ENCODE peak calls at places on chromosome 13, in four cellular contexts. K is K562, A is SK-N-SH, X is GM12878. W is an unnamed sample.

GRCh38 chr13:106100261-106100919 is 435.1 kb downstream of the EFNB2 start:
- DNase-seq in K (no peak), X (no peak), A (no peak), W (peak; percentile 72)

GRCh38 chr13:72839831-72840426 is 58.0 kb downstream of the PIBF1 start:
- DNase-seq in A (peak; percentile 56), K (peak; percentile 32), X (peak; percentile 3), W (no peak)

GRCh38 chr13:95128045-95128643 is 173.1 kb downstream of the ABCC4 start:
- DNase-seq in K (no peak), A (no peak), X (no peak), W (no peak)

GRCh38 chr13:41122838-41123237 is 9.8 kb downstream of the KBTBD6 start:
- DNase-seq in K (no peak), A (no peak), X (no peak), W (no peak)

GRCh38 chr13:95343944-95344343 is 42.7 kb upstream of the ABCC4 start:
- DNase-seq in K (no peak), A (no peak), X (no peak), W (no peak)

GRCh38 chr13:28602580-28602979 is 56.4 kb upstream of the POMP start:
- DNase-seq in X (no peak), K (no peak), A (no peak), W (no peak)

GRCh38 chr13:55007681-55008080 is 1979.1 kb downstream of the OLFM4 start:
- DNase-seq in X (no peak), K (no peak), A (no peak), W (no peak)

GRCh38 chr13:42959615-42960014 is 32.4 kb downstream of the EPSTI1 start:
- DNase-seq in A (no peak), K (no peak), X (no peak), W (no peak)

GRCh38 chr13:91297503-91297902 is 50.0 kb upstream of the MIR17HG start:
- DNase-seq in K (no peak), A (no peak), X (no peak), W (no peak)

GRCh38 chr13:112770504-112770903 is 80.7 kb downstream of the ATP11A start:
- DNase-seq in K (no peak), X (no peak), A (no peak), W (no peak)

GRCh38 chr13:51326782-51327181 is 12.7 kb upstream of the SERPINE3 start:
- DNase-seq in K (no peak), X (no peak), A (no peak), W (no peak)

GRCh38 chr13:51325837-51326236 is 13.7 kb upstream of the SERPINE3 start:
- DNase-seq in A (no peak), X (no peak), K (no peak), W (no peak)

GRCh38 chr13:51323824-51324511 is 15.5 kb upstream of the SERPINE3 start:
- DNase-seq in K (no peak), X (no peak), A (no peak), W (no peak)

GRCh38 chr13:51322826-51323225 is 16.7 kb upstream of the SERPINE3 start:
- DNase-seq in A (no peak), K (no peak), X (no peak), W (no peak)

DNA sequence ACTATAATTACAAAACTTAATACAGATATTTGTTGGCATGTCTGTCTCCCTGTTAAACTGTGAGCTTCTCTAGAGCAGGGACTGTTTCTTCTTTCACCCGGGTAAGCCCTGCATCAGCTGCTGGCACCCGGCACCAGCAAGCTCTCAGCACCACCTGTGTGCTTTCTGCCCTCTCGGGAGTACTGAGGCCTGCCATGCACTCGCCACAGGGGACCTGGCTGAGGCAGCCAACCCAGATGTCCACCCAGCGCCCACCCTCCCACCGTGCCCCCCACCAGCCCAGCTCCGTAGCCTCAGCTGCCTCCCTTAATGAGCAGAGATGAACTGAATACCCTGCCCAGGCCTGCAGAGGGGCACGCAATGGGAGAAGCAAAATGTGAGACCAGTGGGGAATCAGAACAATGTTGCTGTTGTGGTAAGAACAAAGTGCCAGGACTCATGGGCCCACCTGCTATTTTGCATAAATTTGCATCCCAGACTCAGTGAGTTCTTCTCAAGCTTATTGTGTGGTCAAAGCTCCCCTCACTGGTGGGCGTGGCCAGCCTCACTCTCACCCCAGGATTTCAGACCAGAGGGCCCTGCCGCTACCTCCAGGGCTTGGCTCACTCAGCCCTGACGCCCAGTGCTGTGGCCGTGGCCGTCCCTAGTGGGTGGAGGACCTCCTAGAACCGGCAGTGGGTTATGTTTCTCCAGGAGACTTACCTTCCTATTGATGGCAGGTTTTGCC is 14.6 kb upstream of the SERPINE3 start:
- DNase-seq in A (no peak), K (no peak), X (no peak), W (no peak)
- TF ChIP-seq NRF1 in A (no peak), K (no peak), X (no peak), W (no peak)

GRCh38 chr13:34035676-34036325 is 217.9 kb downstream of the RFC3 start:
- DNase-seq in X (no peak), K (no peak), A (no peak), W (no peak)
- TF ChIP-seq NRF1 in X (no peak), K (no peak), A (no peak), W (no peak)

GRCh38 chr13:102089722-102090121 is 312.1 kb downstream of the FGF14 start:
- DNase-seq in X (no peak), A (no peak), K (no peak), W (no peak)

GRCh38 chr13:102089177-102089576 is 312.7 kb downstream of the FGF14 start:
- DNase-seq in A (no peak), K (no peak), X (no peak), W (no peak)

GRCh38 chr13:102090532-102090931 is 311.3 kb downstream of the FGF14 start:
- DNase-seq in X (no peak), K (no peak), A (no peak), W (no peak)

DNA sequence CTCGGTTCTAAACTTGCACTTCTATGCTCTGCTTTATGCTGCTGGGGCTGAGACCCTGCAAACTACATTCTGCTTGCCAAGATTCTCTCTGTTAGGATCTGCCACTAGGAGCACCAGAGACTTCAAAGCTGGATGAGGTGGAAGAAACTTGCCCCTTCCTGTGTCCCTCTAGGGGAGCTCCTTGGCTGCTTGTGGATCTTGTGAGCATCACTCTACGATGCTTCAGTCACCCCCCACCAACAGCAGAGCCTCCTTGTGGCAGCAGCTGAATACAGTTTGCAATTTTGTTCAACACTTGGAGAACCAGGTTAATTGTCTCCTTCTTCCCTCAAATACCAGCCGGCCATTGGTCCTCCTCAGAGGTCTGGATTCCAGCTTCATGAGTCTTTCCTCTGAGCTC is 310.6 kb downstream of the FGF14 start:
- DNase-seq in K (no peak), X (no peak), A (no peak), W (peak; percentile 73)
- TF ChIP-seq NRF1 in K (no peak), X (no peak), A (no peak), W (no peak)

DNA sequence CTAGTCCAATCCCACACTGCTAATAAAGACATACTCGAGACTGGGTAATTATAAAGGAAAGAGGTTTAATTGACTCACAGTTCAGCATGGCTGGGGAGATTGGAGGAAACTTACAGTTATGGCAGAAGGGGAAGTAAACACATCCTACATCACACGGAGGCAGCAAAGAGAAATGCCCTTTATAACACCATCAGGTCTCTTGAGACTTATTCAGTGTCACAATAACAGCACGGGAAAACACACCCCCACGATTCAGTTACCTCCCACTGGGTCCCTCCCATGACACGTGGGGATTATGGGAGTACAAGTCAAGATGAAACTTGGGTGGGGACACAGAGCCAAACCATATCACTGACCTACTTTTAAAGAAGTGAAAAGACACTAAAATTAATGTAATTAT is 1130.4 kb upstream of the SLC10A2 start:
- DNase-seq in K (no peak), X (no peak), A (no peak), W (no peak)
- TF ChIP-seq NRF1 in K (no peak), X (no peak), A (no peak), W (no peak)

GRCh38 chr13:85661639-85662038 is 137.6 kb downstream of the SLITRK6 start:
- DNase-seq in A (no peak), K (no peak), X (no peak), W (no peak)

GRCh38 chr13:85659493-85659892 is 139.7 kb downstream of the SLITRK6 start:
- DNase-seq in K (no peak), X (no peak), A (no peak), W (no peak)

GRCh38 chr13:85666356-85666755 is 132.9 kb downstream of the SLITRK6 start:
- DNase-seq in A (no peak), K (no peak), X (no peak), W (peak; percentile 17)

DNA sequence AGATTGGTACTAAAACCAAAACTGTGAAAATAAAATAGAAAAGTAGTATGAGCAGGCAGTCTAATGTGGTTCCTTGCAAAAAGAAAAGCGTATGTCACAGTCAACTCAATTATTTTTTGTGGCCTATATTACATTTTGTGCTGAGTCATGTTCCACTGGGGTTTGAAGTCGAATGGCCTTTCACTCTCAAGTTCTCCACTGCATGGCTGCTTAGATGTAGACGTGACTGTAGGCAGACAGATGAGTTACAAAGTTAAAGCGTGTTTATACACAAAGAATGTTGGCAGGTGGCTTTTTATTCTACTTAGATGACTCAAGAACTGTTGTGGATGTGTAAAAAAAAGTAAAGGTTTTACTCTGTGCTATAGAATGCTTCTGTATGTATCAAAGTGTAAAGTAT is 133.9 kb downstream of the SLITRK6 start:
- DNase-seq in K (no peak), A (no peak), X (no peak), W (no peak)
- TF ChIP-seq NRF1 in K (no peak), A (no peak), X (no peak), W (no peak)

DNA sequence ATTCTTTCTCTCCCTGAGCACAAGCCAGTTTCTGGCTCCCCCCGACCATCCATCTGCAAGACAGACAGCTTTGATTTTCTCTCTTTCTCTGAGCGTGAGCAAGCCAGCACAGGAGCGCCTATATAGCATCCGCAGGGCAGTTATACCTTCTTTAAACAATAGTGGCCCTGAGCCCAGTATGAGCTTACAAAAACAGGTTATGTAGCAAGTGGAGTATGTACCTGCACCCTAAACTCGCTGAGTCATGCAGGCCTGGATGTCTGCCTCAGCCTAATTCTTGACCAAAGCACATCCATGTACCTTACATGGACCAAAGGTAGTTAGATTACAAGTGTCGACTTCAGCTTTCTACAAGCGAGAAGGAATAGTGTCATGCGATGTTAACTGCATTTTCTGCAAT is 61.7 kb downstream of the RAP2A start:
- DNase-seq in K (no peak), X (no peak), A (no peak), W (no peak)
- TF ChIP-seq NRF1 in K (no peak), X (no peak), A (no peak), W (no peak)

DNA sequence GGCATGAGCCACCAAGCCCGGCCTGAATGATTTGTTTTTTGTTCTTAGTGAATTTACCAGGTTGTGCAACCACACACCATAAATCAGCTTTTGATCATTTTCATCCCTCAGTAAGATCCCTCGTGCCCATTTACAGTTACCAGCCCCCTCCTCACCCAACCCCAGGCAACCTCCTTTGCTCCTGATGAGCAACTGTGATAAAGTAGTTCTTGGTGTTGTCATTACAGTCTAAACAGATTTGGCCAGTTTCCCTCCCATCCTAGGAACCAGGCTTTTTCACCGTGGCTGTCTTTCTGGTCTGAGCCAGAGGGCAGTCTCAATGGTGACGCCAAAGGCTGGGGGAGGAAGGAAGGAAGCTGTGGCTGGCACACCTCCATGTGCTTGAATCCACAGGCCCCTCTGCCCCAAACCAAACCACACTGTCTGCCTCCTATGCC is 61.2 kb upstream of the WDFY2 start:
- DNase-seq in X (no peak), K (no peak), A (peak; percentile 45), W (no peak)
- TF ChIP-seq NRF1 in X (no peak), K (no peak), A (no peak), W (no peak)

GRCh38 chr13:114235697-114236096 is 1.0 kb downstream of the CDC16 start:
- DNase-seq in K (no peak), A (no peak), X (no peak), W (no peak)
- TF ChIP-seq NRF1 in K (no peak), A (no peak), X (no peak), W (no peak)

GRCh38 chr13:46751811-46752635 is 44.9 kb downstream of the ESD start:
- DNase-seq in A (no peak), X (peak; percentile 45), K (no peak), W (no peak)
- TF ChIP-seq NRF1 in A (no peak), X (no peak), K (no peak), W (no peak)